ENCODE peak calls at places on chromosomes 5 and 9, in six cellular contexts. I is IMR-90, T is cardiac muscle cell, L is GM23248, V is A549, R is tibial artery. A is an unnamed sample.

GRCh38 chr5:132221781-132222648 is 5.6 kb downstream of the P4HA2 start:
- DNase-seq in I (peak), T (peak), L (peak), V (no peak), R (peak), A (no peak)

GRCh38 chr5:54103871-54104270 is 206.5 kb downstream of the ARL15 start:
- DNase-seq in I (no peak), T (no peak), L (no peak), V (no peak), R (no peak), A (no peak)

GRCh38 chr9:84703793-84704192 is 34.3 kb downstream of the NTRK2 start:
- DNase-seq in I (no peak), T (no peak), L (no peak), V (no peak), R (no peak), A (no peak)

GRCh38 chr5:27594141-27594540 is 555.8 kb upstream of the CDH9 start:
- DNase-seq in I (no peak), T (no peak), L (no peak), V (no peak), R (no peak), A (no peak)

GRCh38 chr5:65916636-65917035 is 9.7 kb upstream of the ERBIN start:
- DNase-seq in I (no peak), T (no peak), L (no peak), V (no peak), R (no peak), A (no peak)

GRCh38 chr5:95861221-95861857 is 38.8 kb upstream of the GLRX start:
- DNase-seq in I (peak), T (peak), L (peak), V (peak), R (peak), A (peak)

GRCh38 chr5:180495991-180496741 is 2.0 kb downstream of the CNOT6 start:
- DNase-seq in I (no peak), T (no peak), L (no peak), V (no peak), R (no peak), A (no peak)

GRCh38 chr5:76604838-76605237 is 18.4 kb downstream of the F2RL2 start:
- DNase-seq in I (peak), T (peak), L (peak), V (no peak), R (no peak), A (no peak)

GRCh38 chr5:130138406-130139060 is 234.3 kb downstream of the CHSY3 start:
- DNase-seq in I (no peak), T (peak), L (peak), V (no peak), R (no peak), A (no peak)

GRCh38 chr9:119368681-119369581 is at the start of gene BRINP1:
- DNase-seq in I (no peak), T (peak), L (peak), V (peak), R (no peak), A (peak)

GRCh38 chr9:117526674-117527073 is 111.8 kb upstream of the ASTN2 start:
- DNase-seq in I (no peak), T (no peak), L (no peak), V (no peak), R (no peak), A (no peak)

GRCh38 chr5:80941496-80941895 is 18.7 kb upstream of the RASGRF2 start:
- DNase-seq in I (no peak), T (no peak), L (no peak), V (no peak), R (no peak), A (peak)

GRCh38 chr5:168329302-168329701 is 37.9 kb downstream of the WWC1 start:
- DNase-seq in I (peak), T (no peak), L (no peak), V (peak), R (no peak), A (no peak)

GRCh38 chr9:89635816-89636215 is 31.0 kb downstream of the GADD45G start:
- DNase-seq in I (no peak), T (peak), L (no peak), V (no peak), R (no peak), A (no peak)

GRCh38 chr5:64347308-64347707 is 158.5 kb upstream of the RGS7BP start:
- DNase-seq in I (no peak), T (peak), L (no peak), V (no peak), R (no peak), A (no peak)

GRCh38 chr9:3528466-3528865 is 2.7 kb upstream of the RFX3 start:
- DNase-seq in I (no peak), T (no peak), L (no peak), V (no peak), R (no peak), A (no peak)

GRCh38 chr9:108397286-108397685 is 458.5 kb downstream of the ACTL7B start:
- DNase-seq in I (no peak), T (no peak), L (no peak), V (no peak), R (no peak), A (no peak)

GRCh38 chr5:32279223-32279622 is 33.5 kb downstream of the MTMR12 start:
- DNase-seq in I (no peak), T (no peak), L (no peak), V (no peak), R (no peak), A (no peak)

GRCh38 chr9:89770779-89771178 is 166.0 kb downstream of the GADD45G start:
- DNase-seq in I (no peak), T (no peak), L (no peak), V (no peak), R (no peak), A (no peak)

GRCh38 chr9:131887680-131888079 is 147.8 kb upstream of the RAPGEF1 start:
- DNase-seq in I (no peak), T (no peak), L (no peak), V (no peak), R (no peak), A (no peak)

GRCh38 chr5:80275347-80275746 is 19.5 kb upstream of the SERINC5 start:
- DNase-seq in I (peak), T (peak), L (peak), V (peak), R (no peak), A (no peak)

GRCh38 chr5:179734536-179735164 is 2.0 kb downstream of the MAML1 start:
- DNase-seq in I (no peak), T (no peak), L (peak), V (no peak), R (no peak), A (no peak)

GRCh38 chr5:149206524-149207141 is 65.0 kb upstream of the AFAP1L1 start:
- DNase-seq in I (peak), T (peak), L (no peak), V (no peak), R (no peak), A (peak)

GRCh38 chr5:83397658-83398057 is 73.9 kb upstream of the VCAN start:
- DNase-seq in I (no peak), T (no peak), L (no peak), V (no peak), R (no peak), A (no peak)

GRCh38 chr5:173535166-173535975 is 81.1 kb downstream of the BOD1 start:
- DNase-seq in I (peak), T (peak), L (peak), V (no peak), R (no peak), A (no peak)

GRCh38 chr9:98536542-98537173 is 172.1 kb downstream of the GABBR2 start:
- DNase-seq in I (no peak), T (peak), L (no peak), V (peak), R (no peak), A (no peak)

GRCh38 chr5:164672931-164673694 is 1167.7 kb downstream of the MAT2B start:
- DNase-seq in I (peak), T (no peak), L (peak), V (peak), R (no peak), A (no peak)

GRCh38 chr5:103389846-103390245 is 131.3 kb downstream of the MACIR start:
- DNase-seq in I (no peak), T (no peak), L (no peak), V (no peak), R (no peak), A (no peak)

GRCh38 chr9:69718218-69718617 is 41.6 kb downstream of the PTAR1 start:
- DNase-seq in I (no peak), T (no peak), L (no peak), V (no peak), R (no peak), A (no peak)

GRCh38 chr5:169707714-169708113 is 70.6 kb downstream of the DOCK2 start:
- DNase-seq in I (no peak), T (no peak), L (no peak), V (no peak), R (no peak), A (no peak)

GRCh38 chr9:130284249-130284625 is 18.7 kb downstream of the HMCN2 start:
- DNase-seq in I (no peak), T (no peak), L (no peak), V (no peak), R (no peak), A (no peak)

GRCh38 chr9:130284690-130285089 is 19.1 kb downstream of the HMCN2 start:
- DNase-seq in I (no peak), T (no peak), L (no peak), V (no peak), R (no peak), A (no peak)

GRCh38 chr9:130285271-130285670 is 19.7 kb downstream of the HMCN2 start:
- DNase-seq in I (no peak), T (no peak), L (no peak), V (no peak), R (no peak), A (no peak)

GRCh38 chr9:130283514-130284248 is 18.1 kb downstream of the HMCN2 start:
- DNase-seq in I (no peak), T (no peak), L (no peak), V (no peak), R (no peak), A (no peak)

DNA sequence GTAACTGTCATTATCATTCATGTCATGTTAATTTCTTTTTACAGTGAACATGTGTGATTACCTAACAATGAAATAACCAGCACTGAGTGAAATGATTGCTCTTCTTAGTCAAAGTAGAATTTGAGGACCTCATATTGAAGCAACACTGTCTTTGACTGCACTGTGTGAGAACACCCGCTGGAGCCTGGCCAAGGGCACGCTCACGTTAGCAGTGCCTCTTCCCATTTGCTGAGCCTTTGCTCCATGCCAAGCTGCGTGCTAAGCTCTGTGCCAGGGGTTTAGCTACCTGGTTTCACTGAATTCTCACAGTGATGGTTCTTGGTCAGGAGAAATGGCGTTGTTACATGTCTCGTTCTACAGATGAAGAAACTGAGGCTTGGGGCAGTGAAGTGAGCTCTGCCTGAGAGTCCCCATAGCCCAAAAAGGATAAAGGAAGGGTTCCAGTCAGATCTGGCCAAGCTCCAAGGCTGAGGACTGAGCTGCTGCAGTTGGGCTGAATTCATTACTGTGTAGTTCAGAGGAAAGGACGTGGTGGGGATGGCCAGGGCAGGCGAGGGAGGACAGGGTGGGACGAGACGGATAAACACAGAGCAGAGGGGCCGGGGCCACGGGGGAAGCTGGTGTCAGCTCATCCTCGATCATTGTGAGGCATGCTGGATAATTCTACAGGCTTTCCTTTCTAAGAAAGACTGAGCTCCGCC is 16.6 kb downstream of the HMCN2 start:
- DNase-seq in I (no peak), T (no peak), L (peak), V (no peak), R (peak), A (no peak)
- H3K27ac ChIP-seq in I (no peak), T (no peak), L (no peak), V (no peak), R (no peak), A (no peak)

GRCh38 chr5:71533142-71533541 is 54.0 kb upstream of the MCCC2 start:
- DNase-seq in I (peak), T (peak), L (peak), V (no peak), R (no peak), A (no peak)
- H3K27ac ChIP-seq in I (no peak), T (no peak), L (peak), V (peak), R (no peak), A (peak)

GRCh38 chr9:135102331-135102730 is 14.9 kb downstream of the OLFM1 start:
- DNase-seq in I (no peak), T (no peak), L (no peak), V (no peak), R (no peak), A (no peak)
- H3K27ac ChIP-seq in I (no peak), T (no peak), L (no peak), V (no peak), R (no peak), A (no peak)

GRCh38 chr5:60674251-60674650 is 25.7 kb downstream of the DEPDC1B start:
- DNase-seq in I (no peak), T (no peak), L (no peak), V (no peak), R (no peak), A (no peak)

GRCh38 chr5:60674670-60675069 is 25.3 kb downstream of the DEPDC1B start:
- DNase-seq in I (peak), T (no peak), L (no peak), V (no peak), R (no peak), A (no peak)

GRCh38 chr5:60673329-60673728 is 26.6 kb downstream of the DEPDC1B start:
- DNase-seq in I (no peak), T (no peak), L (no peak), V (no peak), R (no peak), A (no peak)

GRCh38 chr5:60671899-60672692 is 27.9 kb downstream of the DEPDC1B start:
- DNase-seq in I (no peak), T (no peak), L (no peak), V (no peak), R (no peak), A (no peak)

GRCh38 chr5:60672693-60673264 is 27.2 kb downstream of the DEPDC1B start:
- DNase-seq in I (no peak), T (no peak), L (no peak), V (no peak), R (no peak), A (no peak)
- H3K27ac ChIP-seq in I (no peak), T (no peak), L (no peak), V (no peak), R (no peak), A (no peak)

GRCh38 chr9:34989056-34989945 is at the start of gene DNAJB5:
- DNase-seq in I (peak), T (peak), L (peak), V (peak), R (peak), A (peak)

GRCh38 chr9:34991833-34992375 is 2.4 kb downstream of the DNAJB5 start:
- DNase-seq in I (no peak), T (peak), L (peak), V (peak), R (peak), A (no peak)

GRCh38 chr9:34990908-34991832 is 1.6 kb downstream of the DNAJB5 start:
- DNase-seq in I (no peak), T (no peak), L (peak), V (no peak), R (no peak), A (no peak)

GRCh38 chr9:34988218-34989055 is 1.1 kb upstream of the DNAJB5 start:
- DNase-seq in I (no peak), T (peak), L (peak), V (no peak), R (no peak), A (no peak)

DNA sequence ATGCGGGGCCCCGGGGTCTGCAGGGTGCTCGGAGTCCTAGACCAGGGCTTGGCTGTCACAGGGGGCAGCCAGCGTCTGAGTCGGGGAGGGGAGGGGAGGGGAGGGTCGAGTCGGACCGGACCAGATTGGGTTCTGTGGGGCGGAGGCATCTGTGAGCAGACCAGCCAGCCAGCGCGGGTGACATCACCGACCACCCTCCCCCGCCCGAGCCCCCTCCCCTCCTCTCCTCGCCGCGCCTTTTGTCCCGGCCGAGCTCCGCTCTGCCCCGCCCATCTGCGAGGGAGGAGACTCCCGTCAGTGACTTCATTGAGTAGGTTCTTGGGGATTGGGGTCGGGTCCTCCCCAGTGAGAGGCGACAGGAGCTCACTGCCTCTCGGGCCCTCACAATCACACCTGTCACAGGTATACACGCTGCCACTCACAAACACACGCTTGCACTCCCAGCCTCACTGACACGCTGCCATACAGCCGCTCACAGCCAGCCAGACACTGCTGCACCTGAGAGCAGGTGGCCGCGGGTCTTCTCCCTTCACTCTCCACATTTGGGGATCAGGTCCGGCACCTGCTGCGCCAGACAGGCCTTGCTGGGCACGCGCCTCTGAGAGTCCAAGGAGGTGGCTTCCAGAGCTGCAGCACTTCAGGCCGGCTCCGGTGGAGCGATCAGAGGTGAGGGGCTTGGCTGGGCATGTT is 546 bp downstream of the DNAJB5 start:
- DNase-seq in I (peak), T (peak), L (peak), V (no peak), R (peak), A (no peak)
- H3K27ac ChIP-seq in I (peak), T (peak), L (peak), V (peak), R (peak), A (peak)

DNA sequence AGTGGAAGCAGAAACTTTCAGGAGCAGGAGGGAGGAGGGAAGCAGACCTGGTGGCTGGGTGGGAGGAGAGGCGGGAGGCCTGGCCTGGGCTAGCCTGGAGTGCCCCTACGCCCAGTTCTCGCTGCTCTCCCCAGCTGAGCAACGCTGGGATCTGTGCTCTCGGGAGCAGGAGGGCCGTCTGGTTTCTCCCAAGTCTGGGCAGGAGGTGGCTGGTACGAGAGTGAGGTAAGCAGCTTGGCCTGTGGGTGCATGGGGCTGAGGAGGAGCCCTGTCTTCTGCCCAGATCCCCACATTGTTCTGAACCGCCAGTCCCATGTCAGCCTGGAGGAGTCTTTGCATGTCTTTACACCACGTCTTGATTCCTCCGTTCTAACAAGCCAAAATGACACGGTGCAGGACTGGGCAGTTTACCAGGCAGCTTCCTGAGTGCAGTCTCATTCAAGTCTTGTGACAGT is 15.0 kb upstream of the DAB2IP start:
- DNase-seq in I (peak), T (peak), L (peak), V (no peak), R (peak), A (peak)
- H3K27ac ChIP-seq in I (no peak), T (no peak), L (no peak), V (peak), R (no peak), A (peak)

GRCh38 chr5:58185397-58186195 is 274.3 kb downstream of the PLK2 start:
- DNase-seq in I (peak), T (no peak), L (peak), V (peak), R (no peak), A (peak)

GRCh38 chr5:58182287-58182841 is 277.5 kb downstream of the PLK2 start:
- DNase-seq in I (no peak), T (no peak), L (no peak), V (no peak), R (no peak), A (no peak)

GRCh38 chr5:58187473-58188286 is 272.2 kb downstream of the PLK2 start:
- DNase-seq in I (no peak), T (no peak), L (no peak), V (peak), R (no peak), A (no peak)

GRCh38 chr5:58183078-58183885 is 276.6 kb downstream of the PLK2 start:
- DNase-seq in I (no peak), T (no peak), L (no peak), V (no peak), R (no peak), A (no peak)

GRCh38 chr5:58184910-58185309 is 275.0 kb downstream of the PLK2 start:
- DNase-seq in I (peak), T (peak), L (peak), V (peak), R (no peak), A (peak)
- H3K27ac ChIP-seq in I (no peak), T (no peak), L (peak), V (peak), R (no peak), A (peak)